ENCODE peak calls at places on chromosomes 12 and 14, in five cellular contexts. One of them, this sample, is unnamed.

GRCh38 chr12:14366211-14366762 is 805 bp downstream of the ATF7IP start:
- DNase-seq in effector memory CD4-positive, alpha-beta T cell: peak
- DNase-seq in Peyer's patch: no peak
- DNase-seq in fibroblast of lung: no peak
- DNase-seq in pancreas: no peak
- DNase-seq in this sample: no peak

GRCh38 chr14:55701638-55702037 is 121.6 kb downstream of the KTN1 start:
- DNase-seq in effector memory CD4-positive, alpha-beta T cell: no peak
- DNase-seq in Peyer's patch: no peak
- DNase-seq in fibroblast of lung: peak
- DNase-seq in pancreas: no peak
- DNase-seq in this sample: no peak

GRCh38 chr14:88879016-88879415 is 54.6 kb downstream of the TTC8 start:
- DNase-seq in effector memory CD4-positive, alpha-beta T cell: no peak
- DNase-seq in Peyer's patch: no peak
- DNase-seq in fibroblast of lung: peak
- DNase-seq in pancreas: no peak
- DNase-seq in this sample: no peak

GRCh38 chr12:49046129-49046895 is 14.3 kb downstream of the KMT2D start:
- DNase-seq in effector memory CD4-positive, alpha-beta T cell: no peak
- DNase-seq in Peyer's patch: no peak
- DNase-seq in fibroblast of lung: no peak
- DNase-seq in pancreas: no peak
- DNase-seq in this sample: no peak

GRCh38 chr12:27083861-27084271 is 1.5 kb upstream of the C12orf71 start:
- DNase-seq in effector memory CD4-positive, alpha-beta T cell: no peak
- DNase-seq in Peyer's patch: no peak
- DNase-seq in fibroblast of lung: peak
- DNase-seq in pancreas: no peak
- DNase-seq in this sample: no peak

GRCh38 chr14:58944226-58944769 is 244.2 kb upstream of the DAAM1 start:
- DNase-seq in effector memory CD4-positive, alpha-beta T cell: no peak
- DNase-seq in Peyer's patch: no peak
- DNase-seq in fibroblast of lung: no peak
- DNase-seq in pancreas: peak
- DNase-seq in this sample: no peak

GRCh38 chr12:57531836-57532235 is 9.2 kb downstream of the MBD6 start:
- DNase-seq in effector memory CD4-positive, alpha-beta T cell: no peak
- DNase-seq in Peyer's patch: no peak
- DNase-seq in fibroblast of lung: no peak
- DNase-seq in pancreas: no peak
- DNase-seq in this sample: no peak

GRCh38 chr12:93453633-93454032 is 11.9 kb upstream of the UBE2N start:
- DNase-seq in effector memory CD4-positive, alpha-beta T cell: no peak
- DNase-seq in Peyer's patch: no peak
- DNase-seq in fibroblast of lung: no peak
- DNase-seq in pancreas: no peak
- DNase-seq in this sample: no peak

GRCh38 chr14:23365353-23366162 is 586 bp upstream of the EFS start:
- DNase-seq in effector memory CD4-positive, alpha-beta T cell: no peak
- DNase-seq in Peyer's patch: no peak
- DNase-seq in fibroblast of lung: peak
- DNase-seq in pancreas: no peak
- DNase-seq in this sample: peak

GRCh38 chr14:44657688-44658388 is 150.8 kb upstream of the FSCB start:
- DNase-seq in effector memory CD4-positive, alpha-beta T cell: no peak
- DNase-seq in Peyer's patch: no peak
- DNase-seq in fibroblast of lung: peak
- DNase-seq in pancreas: no peak
- DNase-seq in this sample: no peak

GRCh38 chr14:88829188-88829587 is 4.7 kb downstream of the TTC8 start:
- DNase-seq in effector memory CD4-positive, alpha-beta T cell: no peak
- DNase-seq in Peyer's patch: no peak
- DNase-seq in fibroblast of lung: no peak
- DNase-seq in pancreas: no peak
- DNase-seq in this sample: no peak

GRCh38 chr12:132619301-132620112 is 931 bp downstream of the P2RX2 start:
- DNase-seq in effector memory CD4-positive, alpha-beta T cell: no peak
- DNase-seq in Peyer's patch: no peak
- DNase-seq in fibroblast of lung: no peak
- DNase-seq in pancreas: no peak
- DNase-seq in this sample: no peak

GRCh38 chr14:69346710-69347109 is 51.4 kb downstream of the ERH start:
- DNase-seq in effector memory CD4-positive, alpha-beta T cell: no peak
- DNase-seq in Peyer's patch: no peak
- DNase-seq in fibroblast of lung: peak
- DNase-seq in pancreas: no peak
- DNase-seq in this sample: no peak

GRCh38 chr14:51677276-51677675 is 25.6 kb downstream of the FRMD6 start:
- DNase-seq in effector memory CD4-positive, alpha-beta T cell: no peak
- DNase-seq in Peyer's patch: no peak
- DNase-seq in fibroblast of lung: peak
- DNase-seq in pancreas: no peak
- DNase-seq in this sample: no peak

GRCh38 chr12:3207858-3208257 is 130.7 kb downstream of the TSPAN9 start:
- DNase-seq in effector memory CD4-positive, alpha-beta T cell: no peak
- DNase-seq in Peyer's patch: no peak
- DNase-seq in fibroblast of lung: no peak
- DNase-seq in pancreas: no peak
- DNase-seq in this sample: no peak

GRCh38 chr12:4438834-4439596 is 6.6 kb downstream of the FGF6 start:
- DNase-seq in effector memory CD4-positive, alpha-beta T cell: no peak
- DNase-seq in Peyer's patch: no peak
- DNase-seq in fibroblast of lung: no peak
- DNase-seq in pancreas: no peak
- DNase-seq in this sample: no peak

GRCh38 chr12:2341051-2341751 is 288.4 kb downstream of the CACNA1C start:
- DNase-seq in effector memory CD4-positive, alpha-beta T cell: no peak
- DNase-seq in Peyer's patch: no peak
- DNase-seq in fibroblast of lung: no peak
- DNase-seq in pancreas: no peak
- DNase-seq in this sample: no peak

GRCh38 chr12:12474471-12474928 is 88.2 kb downstream of the DUSP16 start:
- DNase-seq in effector memory CD4-positive, alpha-beta T cell: peak
- DNase-seq in Peyer's patch: no peak
- DNase-seq in fibroblast of lung: no peak
- DNase-seq in pancreas: no peak
- DNase-seq in this sample: no peak

GRCh38 chr12:105433804-105434203 is 103.3 kb downstream of the C12orf75 start:
- DNase-seq in effector memory CD4-positive, alpha-beta T cell: no peak
- DNase-seq in Peyer's patch: no peak
- DNase-seq in fibroblast of lung: no peak
- DNase-seq in pancreas: no peak
- DNase-seq in this sample: no peak

GRCh38 chr14:43476822-43477221 is 1030.3 kb downstream of the FSCB start:
- DNase-seq in effector memory CD4-positive, alpha-beta T cell: no peak
- DNase-seq in Peyer's patch: no peak
- DNase-seq in fibroblast of lung: no peak
- DNase-seq in pancreas: no peak
- DNase-seq in this sample: no peak

GRCh38 chr14:70601162-70601561 is 707 bp upstream of the MED6 start:
- DNase-seq in effector memory CD4-positive, alpha-beta T cell: no peak
- DNase-seq in Peyer's patch: no peak
- DNase-seq in fibroblast of lung: peak
- DNase-seq in pancreas: no peak
- DNase-seq in this sample: no peak
- H3K4me3 ChIP-seq in effector memory CD4-positive, alpha-beta T cell: no peak
- H3K4me3 ChIP-seq in Peyer's patch: peak
- H3K4me3 ChIP-seq in fibroblast of lung: peak
- H3K4me3 ChIP-seq in pancreas: no peak
- H3K4me3 ChIP-seq in this sample: peak

DNA sequence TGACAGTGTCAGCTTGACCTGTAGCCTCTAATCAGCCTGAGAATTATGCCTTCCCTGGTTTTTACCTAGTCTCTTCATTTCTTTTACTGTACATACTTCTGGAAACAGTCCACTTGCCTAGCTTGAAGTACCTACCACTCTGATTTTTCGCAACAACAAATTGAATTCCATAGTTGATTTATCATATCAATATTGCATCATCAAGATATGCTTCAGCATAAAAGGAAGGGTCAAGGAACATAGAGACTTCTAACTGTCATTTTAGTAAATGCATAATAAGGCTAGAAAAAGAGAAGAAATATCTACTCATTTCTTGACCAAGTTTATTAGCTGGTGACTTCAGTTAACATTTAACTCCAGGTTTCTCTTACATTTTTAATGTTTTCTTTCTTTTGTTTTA is 174.2 kb upstream of the FAR2 start:
- DNase-seq in effector memory CD4-positive, alpha-beta T cell: no peak
- DNase-seq in Peyer's patch: no peak
- DNase-seq in fibroblast of lung: no peak
- DNase-seq in pancreas: no peak
- DNase-seq in this sample: no peak
- H3K27ac ChIP-seq in effector memory CD4-positive, alpha-beta T cell: no peak
- H3K27ac ChIP-seq in Peyer's patch: no peak
- H3K27ac ChIP-seq in fibroblast of lung: no peak
- H3K27ac ChIP-seq in pancreas: no peak
- H3K27ac ChIP-seq in this sample: no peak

DNA sequence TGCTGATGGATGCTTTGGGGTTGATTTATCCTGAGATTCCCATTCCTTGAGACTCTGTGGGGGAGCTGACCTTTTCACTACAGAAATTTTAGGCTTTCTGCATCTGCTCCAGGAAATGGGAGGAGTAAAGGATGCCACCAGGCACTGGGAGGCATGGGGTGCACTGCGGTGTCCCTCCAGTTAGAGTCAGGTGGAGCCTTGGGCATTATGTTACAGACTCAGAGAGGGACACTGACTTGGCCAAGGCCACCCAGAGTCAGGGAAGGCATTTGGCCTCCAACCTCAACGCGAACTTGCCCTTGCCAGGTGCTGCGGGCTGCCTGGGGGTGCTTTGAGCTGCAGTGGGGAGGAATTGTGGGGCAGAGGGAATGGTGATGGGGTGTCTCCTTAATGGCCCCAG is 58.0 kb upstream of the TBX3 start:
- DNase-seq in effector memory CD4-positive, alpha-beta T cell: no peak
- DNase-seq in Peyer's patch: no peak
- DNase-seq in fibroblast of lung: no peak
- DNase-seq in pancreas: no peak
- DNase-seq in this sample: no peak
- H3K4me3 ChIP-seq in effector memory CD4-positive, alpha-beta T cell: no peak
- H3K4me3 ChIP-seq in Peyer's patch: no peak
- H3K4me3 ChIP-seq in fibroblast of lung: no peak
- H3K4me3 ChIP-seq in pancreas: no peak
- H3K4me3 ChIP-seq in this sample: no peak

DNA sequence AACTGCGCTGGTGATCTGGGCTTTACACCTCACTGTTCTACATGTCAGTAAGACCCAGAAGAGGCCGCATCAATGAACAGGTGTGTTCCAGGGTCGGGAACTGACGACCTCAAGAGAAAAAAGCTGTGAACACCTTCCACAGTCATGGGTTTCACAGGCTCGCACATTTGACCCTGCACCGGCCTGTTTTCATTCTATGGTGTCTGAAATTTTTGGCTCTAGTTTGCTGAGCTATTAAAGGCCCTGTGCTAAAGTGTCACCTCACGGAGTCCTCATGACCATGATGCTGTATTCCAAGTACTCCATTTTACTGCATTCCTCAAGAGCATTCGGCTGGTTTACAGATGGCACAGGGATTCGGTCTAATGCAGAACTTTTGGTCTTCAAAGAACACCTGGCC is 78.9 kb downstream of the KDM2B start:
- DNase-seq in effector memory CD4-positive, alpha-beta T cell: no peak
- DNase-seq in Peyer's patch: no peak
- DNase-seq in fibroblast of lung: no peak
- DNase-seq in pancreas: no peak
- DNase-seq in this sample: no peak
- H3K27ac ChIP-seq in effector memory CD4-positive, alpha-beta T cell: no peak
- H3K27ac ChIP-seq in Peyer's patch: no peak
- H3K27ac ChIP-seq in fibroblast of lung: no peak
- H3K27ac ChIP-seq in pancreas: no peak
- H3K27ac ChIP-seq in this sample: no peak

GRCh38 chr12:124391340-124392261 is 96.7 kb downstream of the RFLNA start:
- DNase-seq in effector memory CD4-positive, alpha-beta T cell: peak
- DNase-seq in Peyer's patch: peak
- DNase-seq in fibroblast of lung: no peak
- DNase-seq in pancreas: no peak
- DNase-seq in this sample: no peak
- H3K4me3 ChIP-seq in effector memory CD4-positive, alpha-beta T cell: no peak
- H3K4me3 ChIP-seq in Peyer's patch: no peak
- H3K4me3 ChIP-seq in fibroblast of lung: no peak
- H3K4me3 ChIP-seq in pancreas: no peak
- H3K4me3 ChIP-seq in this sample: no peak

GRCh38 chr12:6346235-6346832 is 4.5 kb upstream of the TNFRSF1A start:
- DNase-seq in effector memory CD4-positive, alpha-beta T cell: no peak
- DNase-seq in Peyer's patch: no peak
- DNase-seq in fibroblast of lung: no peak
- DNase-seq in pancreas: no peak
- DNase-seq in this sample: no peak

GRCh38 chr12:6346942-6347341 is 5.1 kb upstream of the TNFRSF1A start:
- DNase-seq in effector memory CD4-positive, alpha-beta T cell: no peak
- DNase-seq in Peyer's patch: no peak
- DNase-seq in fibroblast of lung: no peak
- DNase-seq in pancreas: no peak
- DNase-seq in this sample: no peak

GRCh38 chr12:6343518-6343917 is 1.6 kb upstream of the TNFRSF1A start:
- DNase-seq in effector memory CD4-positive, alpha-beta T cell: no peak
- DNase-seq in Peyer's patch: no peak
- DNase-seq in fibroblast of lung: no peak
- DNase-seq in pancreas: no peak
- DNase-seq in this sample: no peak

GRCh38 chr12:6347367-6348338 is 5.8 kb upstream of the TNFRSF1A start:
- DNase-seq in effector memory CD4-positive, alpha-beta T cell: no peak
- DNase-seq in Peyer's patch: no peak
- DNase-seq in fibroblast of lung: peak
- DNase-seq in pancreas: peak
- DNase-seq in this sample: no peak

DNA sequence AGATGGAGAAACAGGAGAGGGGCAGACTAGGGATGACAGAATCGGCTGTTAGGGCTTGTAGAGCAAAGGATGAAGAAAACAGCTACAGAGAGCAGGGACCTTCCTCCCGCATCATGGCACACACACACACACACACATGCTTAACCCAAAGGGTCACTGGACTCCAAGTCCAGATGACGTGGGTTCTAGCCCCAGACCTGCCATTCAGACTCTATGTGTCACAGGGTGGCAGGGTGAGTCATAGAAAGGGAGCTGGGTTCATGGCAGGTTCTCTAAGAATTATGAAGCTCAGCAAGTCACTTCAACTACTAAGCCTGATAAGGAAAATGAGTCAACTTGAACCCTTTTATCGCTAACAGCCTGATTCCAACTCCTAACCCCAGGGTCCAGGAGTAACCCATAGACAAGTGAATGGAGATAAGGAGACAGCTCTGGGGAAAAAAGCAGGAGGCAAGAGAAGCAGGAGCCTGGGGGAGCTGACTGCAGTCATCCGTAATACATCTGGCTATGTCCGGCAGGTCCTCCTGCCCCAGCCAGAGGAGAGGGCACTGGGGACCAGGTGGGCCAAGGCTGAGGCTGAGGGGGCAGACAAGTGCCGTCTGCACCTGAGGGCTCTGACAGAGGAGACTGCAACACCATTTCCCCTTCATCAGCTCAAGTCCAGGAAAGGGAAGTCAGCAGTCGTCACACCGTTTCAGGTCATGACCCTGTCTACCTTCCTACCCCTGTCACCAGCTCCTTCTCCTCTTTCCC is 3.6 kb upstream of the TNFRSF1A start:
- DNase-seq in effector memory CD4-positive, alpha-beta T cell: no peak
- DNase-seq in Peyer's patch: no peak
- DNase-seq in fibroblast of lung: peak
- DNase-seq in pancreas: peak
- DNase-seq in this sample: no peak
- H3K27ac ChIP-seq in effector memory CD4-positive, alpha-beta T cell: peak
- H3K27ac ChIP-seq in Peyer's patch: peak
- H3K27ac ChIP-seq in fibroblast of lung: peak
- H3K27ac ChIP-seq in pancreas: no peak
- H3K27ac ChIP-seq in this sample: peak